ENCODE peak calls at places on chromosome 16, in seven cellular contexts. F, M, D, L, Q, Z and C are unnamed samples.

GRCh38 chr16:86508028-86508946 is 2.0 kb upstream of the FOXF1 start:
- DNase-seq in L (no peak), Q (no peak), M (no peak), D (no peak), F (no peak), Z (no peak), C (no peak)

GRCh38 chr16:73050115-73051099 is 2.5 kb upstream of the ZFHX3 start:
- DNase-seq in D (peak; percentile 32), Q (no peak), F (no peak), M (peak; percentile 17), Z (no peak), L (no peak), C (no peak)

GRCh38 chr16:2467301-2468141 is 3.6 kb upstream of the NTN3 start:
- DNase-seq in D (peak; percentile 71), Z (peak; percentile 72), L (peak; percentile 66), F (no peak), Q (no peak), M (peak; percentile 75), C (peak; percentile 72)

GRCh38 chr16:49492090-49492801 is 118.6 kb downstream of the C16orf78 start:
- DNase-seq in M (peak; percentile 32), L (no peak), Q (peak; percentile 38), D (peak; percentile 7), Z (no peak), F (no peak), C (peak; percentile 4)

GRCh38 chr16:11667824-11668589 is at the start of gene SNN:
- DNase-seq in M (peak; percentile 78), Z (peak; percentile 72), Q (peak; percentile 92), L (peak; percentile 90), D (peak; percentile 66), F (no peak), C (peak; percentile 83)

GRCh38 chr16:70159355-70160348 is 13.9 kb upstream of the CLEC18C start:
- DNase-seq in M (no peak), L (no peak), Z (peak; percentile 58), D (no peak), F (no peak), Q (no peak), C (peak; percentile 44)

GRCh38 chr16:2033057-2033911 is 6.6 kb downstream of the NHERF2 start:
- DNase-seq in Q (peak; percentile 50), D (peak; percentile 61), L (no peak), F (peak; percentile 16), Z (peak; percentile 54), M (peak; percentile 68), C (peak; percentile 66)

GRCh38 chr16:74841469-74841868 is 66.8 kb upstream of the FA2H start:
- DNase-seq in D (no peak), L (no peak), Z (no peak), F (no peak), M (no peak), Q (no peak), C (no peak)

GRCh38 chr16:67336646-67337045 is 10.0 kb downstream of the LRRC36 start:
- DNase-seq in Q (no peak), L (peak; percentile 53), M (no peak), D (no peak), F (no peak), Z (no peak), C (no peak)

GRCh38 chr16:22222998-22223397 is 16.9 kb downstream of the EEF2K start:
- DNase-seq in D (no peak), M (no peak), F (no peak), L (no peak), Z (no peak), Q (no peak), C (no peak)

GRCh38 chr16:58337090-58337444 is 42.2 kb upstream of the PRSS54 start:
- DNase-seq in L (no peak), Q (no peak), F (no peak), D (no peak), Z (no peak), M (no peak), C (no peak)

GRCh38 chr16:2324296-2324859 is 16.1 kb downstream of the ABCA3 start:
- DNase-seq in M (no peak), D (no peak), Q (no peak), F (no peak), L (no peak), Z (no peak), C (no peak)

GRCh38 chr16:30775381-30776099 is 11.5 kb downstream of the ZNF629 start:
- DNase-seq in Q (peak; percentile 92), F (peak; percentile 52), D (peak; percentile 80), M (peak; percentile 82), Z (peak; percentile 76), L (peak; percentile 73), C (peak; percentile 82)

GRCh38 chr16:51450913-51451312 is 299.8 kb upstream of the SALL1 start:
- DNase-seq in F (no peak), Q (no peak), M (no peak), D (no peak), L (no peak), Z (no peak), C (no peak)

GRCh38 chr16:67594256-67594915 is 32.1 kb downstream of the CTCF start:
- DNase-seq in Z (no peak), M (no peak), D (no peak), F (no peak), L (no peak), Q (no peak), C (no peak)

GRCh38 chr16:85990861-85991301 is 91.9 kb downstream of the IRF8 start:
- DNase-seq in F (no peak), M (no peak), D (no peak), Q (no peak), Z (no peak), L (no peak), C (no peak)

GRCh38 chr16:83211711-83212110 is 584.9 kb downstream of the CDH13 start:
- DNase-seq in Z (no peak), Q (no peak), M (no peak), F (no peak), L (no peak), D (no peak), C (peak; percentile 66)

GRCh38 chr16:85366031-85366763 is 246.9 kb upstream of the GSE1 start:
- DNase-seq in L (peak; percentile 49), M (no peak), F (no peak), D (no peak), Z (no peak), Q (no peak), C (no peak)

GRCh38 chr16:65201446-65202010 is 79.7 kb upstream of the CDH11 start:
- DNase-seq in F (no peak), Z (peak; percentile 19), Q (no peak), D (no peak), M (no peak), L (no peak), C (no peak)
- TF ChIP-seq CTCF in F (no peak), Z (no peak), Q (no peak), D (no peak), M (no peak), L (no peak), C (no peak)

GRCh38 chr16:65069090-65069489 is 52.8 kb downstream of the CDH11 start:
- DNase-seq in Z (peak; percentile 97), M (no peak), F (peak; percentile 89), L (peak; percentile 77), Q (no peak), D (peak; percentile 88), C (peak; percentile 89)

GRCh38 chr16:65069766-65070165 is 52.1 kb downstream of the CDH11 start:
- DNase-seq in Z (peak; percentile 61), D (peak; percentile 44), M (no peak), L (no peak), Q (no peak), F (no peak), C (no peak)

GRCh38 chr16:65070831-65071230 is 51.0 kb downstream of the CDH11 start:
- DNase-seq in L (peak; percentile 90), M (peak; percentile 78), F (peak; percentile 84), Z (peak; percentile 99), D (peak; percentile 95), Q (peak; percentile 0), C (peak; percentile 97)

GRCh38 chr16:65068151-65068740 is 53.6 kb downstream of the CDH11 start:
- DNase-seq in F (peak; percentile 71), M (no peak), D (peak; percentile 74), Z (peak; percentile 78), Q (no peak), L (peak; percentile 65), C (no peak)

DNA sequence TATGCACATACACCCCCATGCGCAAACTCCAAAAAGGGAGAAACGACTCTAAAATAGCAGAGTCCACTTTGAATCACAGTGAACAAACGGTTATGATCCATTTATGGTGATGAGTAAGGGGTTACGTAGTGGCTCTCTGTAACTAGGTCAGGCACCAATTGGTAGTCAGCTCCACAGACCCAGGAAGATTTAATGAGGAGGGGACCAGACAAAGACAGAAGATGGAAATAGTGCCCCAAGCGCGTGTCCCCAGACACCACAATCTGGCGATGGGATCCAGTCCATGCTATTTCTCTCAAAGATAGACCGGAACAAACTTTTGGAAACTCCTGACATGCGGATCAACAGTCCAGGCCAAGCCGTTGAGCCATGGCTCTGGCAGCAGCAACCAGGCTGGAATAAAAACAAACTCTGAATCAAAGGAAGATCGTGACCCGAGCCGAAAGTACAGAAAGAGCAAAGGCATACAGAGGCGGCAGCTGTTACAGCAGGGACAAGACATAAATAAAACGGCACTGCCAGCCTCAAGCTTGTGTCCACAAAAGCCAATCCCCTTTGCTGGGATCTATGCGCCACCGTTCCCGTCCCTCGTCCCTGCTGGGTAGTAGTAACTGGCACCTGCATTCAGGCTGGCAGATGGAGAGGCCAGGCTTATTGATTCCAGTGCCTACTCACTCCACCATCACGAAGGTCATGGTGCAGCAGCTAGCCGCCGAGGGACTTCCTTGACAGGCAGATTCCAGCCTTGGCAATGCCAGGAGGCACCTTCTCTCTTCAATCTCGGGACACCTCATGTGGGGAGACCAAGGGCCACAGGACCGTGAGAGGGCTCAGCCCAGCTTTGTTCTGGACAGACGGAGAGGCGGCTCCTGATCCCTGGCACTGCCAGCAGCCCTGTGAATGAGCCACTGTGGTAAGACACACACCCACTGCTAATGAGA is 50.2 kb downstream of the CDH11 start:
- DNase-seq in L (no peak), F (no peak), D (peak; percentile 58), M (peak; percentile 75), Z (peak; percentile 64), Q (no peak), C (peak; percentile 56)
- H3K4me3 ChIP-seq in L (no peak overlapping the region), F (no peak overlapping the region), D (peak overlapping the region; percentile 38), M (peak overlapping the region; percentile 38), Z (no peak overlapping the region), Q (no peak overlapping the region), C (no peak overlapping the region)

GRCh38 chr16:71542377-71542776 is 16.2 kb downstream of the CHST4 start:
- DNase-seq in Z (peak; percentile 6), D (peak; percentile 6), L (peak; percentile 73), M (peak; percentile 46), F (no peak), Q (peak; percentile 70), C (no peak)
- TF ChIP-seq CTCF in Z (peak; percentile 38), D (peak; percentile 42), L (peak; percentile 73), M (no peak), F (peak; percentile 52), Q (peak; percentile 71), C (peak; percentile 54)

GRCh38 chr16:881219-882097 is 80.9 kb upstream of the GNG13 start:
- DNase-seq in Z (no peak), L (no peak), M (no peak), Q (no peak), F (no peak), D (no peak), C (no peak)

GRCh38 chr16:878886-879285 is 78.4 kb upstream of the GNG13 start:
- DNase-seq in D (no peak), M (no peak), F (no peak), Z (no peak), Q (no peak), L (no peak), C (no peak)

GRCh38 chr16:880471-881171 is 80.1 kb upstream of the GNG13 start:
- DNase-seq in F (no peak), L (no peak), M (no peak), Q (no peak), D (no peak), Z (no peak), C (no peak)

GRCh38 chr16:879461-879861 is 78.9 kb upstream of the GNG13 start:
- DNase-seq in Q (no peak), F (no peak), Z (no peak), L (no peak), M (no peak), D (no peak), C (no peak)

GRCh38 chr16:879986-880385 is 79.5 kb upstream of the GNG13 start:
- DNase-seq in M (no peak), D (no peak), Q (no peak), L (no peak), Z (no peak), F (no peak), C (no peak)
- H3K4me3 ChIP-seq in M (no peak overlapping the region), D (no peak overlapping the region), Q (no peak overlapping the region), L (no peak overlapping the region), Z (no peak overlapping the region), F (no peak overlapping the region), C (no peak overlapping the region)